ENCODE peak calls at places on chromosomes 4 and X, in ten cellular contexts. T, C, S, I, N, D, W, Y, Q and H are unnamed samples.

GRCh38 chr4:137861682-137862081 is 329.4 kb upstream of the PCDH18 start:
- DNase-seq in T (no peak), C (peak), S (no peak), I (peak), N (no peak), D (no peak), W (peak), Y (peak), Q (no peak), H (no peak)

GRCh38 chr4:47120783-47121182 is 89.4 kb downstream of the GABRB1 start:
- DNase-seq in T (no peak), C (no peak), S (no peak), I (no peak), N (peak), D (no peak), W (no peak), Y (no peak), Q (no peak), H (no peak)

GRCh38 chr4:136505020-136505419 is 1027.3 kb downstream of the PCDH18 start:
- DNase-seq in T (no peak), C (no peak), S (no peak), I (peak), N (no peak), D (no peak), W (no peak), Y (no peak), Q (no peak), H (no peak)

GRCh38 chr4:150316332-150317205 is 238.3 kb downstream of the DCLK2 start:
- DNase-seq in T (no peak), C (no peak), S (no peak), I (no peak), N (no peak), D (no peak), W (no peak), Y (peak), Q (no peak), H (no peak)

GRCh38 chrX:21873063-21873785 is 17.4 kb downstream of the YY2 start:
- DNase-seq in T (no peak), C (no peak), S (no peak), I (no peak), N (no peak), D (no peak), W (no peak), Y (peak), Q (no peak), H (no peak)

GRCh38 chr4:7646384-7647061 is 211.8 kb upstream of the PSAPL1 start:
- DNase-seq in T (no peak), C (no peak), S (no peak), I (no peak), N (no peak), D (no peak), W (peak), Y (no peak), Q (peak), H (no peak)

GRCh38 chrX:329291-329910 is 10.8 kb upstream of the GTPBP6 start:
- DNase-seq in T (no peak), C (no peak), S (no peak), I (no peak), N (no peak), D (no peak), W (no peak), Y (no peak), Q (peak), H (no peak)

GRCh38 chr4:168408620-168409019 is 71.7 kb downstream of the DDX60L start:
- DNase-seq in T (peak), C (peak), S (peak), I (peak), N (peak), D (peak), W (no peak), Y (no peak), Q (no peak), H (peak)

GRCh38 chr4:100428051-100428450 is 89.8 kb downstream of the EMCN start:
- DNase-seq in T (no peak), C (peak), S (no peak), I (peak), N (no peak), D (no peak), W (peak), Y (no peak), Q (no peak), H (peak)

GRCh38 chr4:130511776-130512175 is 1415.8 kb downstream of the C4orf33 start:
- DNase-seq in T (no peak), C (peak), S (no peak), I (no peak), N (no peak), D (no peak), W (no peak), Y (no peak), Q (no peak), H (no peak)

GRCh38 chr4:88535090-88535755 is 11.6 kb upstream of the PYURF start:
- DNase-seq in T (no peak), C (no peak), S (no peak), I (no peak), N (no peak), D (no peak), W (no peak), Y (no peak), Q (no peak), H (no peak)

GRCh38 chr4:82421796-82422560 is 8.3 kb downstream of the HNRNPDL start:
- DNase-seq in T (no peak), C (no peak), S (no peak), I (no peak), N (no peak), D (no peak), W (peak), Y (no peak), Q (no peak), H (no peak)

GRCh38 chrX:154397888-154398667 is at the start of gene RPL10:
- DNase-seq in T (peak), C (peak), S (peak), I (peak), N (peak), D (peak), W (peak), Y (peak), Q (peak), H (peak)

GRCh38 chrX:118216086-118216485 is 99.5 kb upstream of the KLHL13 start:
- DNase-seq in T (no peak), C (peak), S (no peak), I (no peak), N (no peak), D (no peak), W (no peak), Y (no peak), Q (no peak), H (no peak)

GRCh38 chrX:40173662-40174593 is 76.2 kb upstream of the BCOR start:
- DNase-seq in T (peak), C (peak), S (peak), I (no peak), N (peak), D (peak), W (peak), Y (peak), Q (peak), H (no peak)

GRCh38 chr4:75555294-75556164 is at the start of gene ODAPH:
- DNase-seq in T (no peak), C (no peak), S (no peak), I (peak), N (no peak), D (no peak), W (no peak), Y (peak), Q (no peak), H (peak)

GRCh38 chr4:71009091-71009490 is 15.6 kb downstream of the DCK start:
- DNase-seq in T (no peak), C (no peak), S (no peak), I (no peak), N (no peak), D (no peak), W (no peak), Y (no peak), Q (no peak), H (no peak)

GRCh38 chr4:7936963-7937362 is 2.7 kb downstream of the AFAP1 start:
- DNase-seq in T (no peak), C (no peak), S (no peak), I (no peak), N (no peak), D (no peak), W (no peak), Y (no peak), Q (no peak), H (no peak)

GRCh38 chrX:16528620-16529019 is 121.3 kb upstream of the S100G start:
- DNase-seq in T (no peak), C (no peak), S (no peak), I (no peak), N (no peak), D (no peak), W (no peak), Y (no peak), Q (no peak), H (no peak)

GRCh38 chr4:3401436-3402171 is 40.2 kb upstream of the HGFAC start:
- DNase-seq in T (no peak), C (no peak), S (no peak), I (no peak), N (peak), D (peak), W (no peak), Y (peak), Q (no peak), H (no peak)

DNA sequence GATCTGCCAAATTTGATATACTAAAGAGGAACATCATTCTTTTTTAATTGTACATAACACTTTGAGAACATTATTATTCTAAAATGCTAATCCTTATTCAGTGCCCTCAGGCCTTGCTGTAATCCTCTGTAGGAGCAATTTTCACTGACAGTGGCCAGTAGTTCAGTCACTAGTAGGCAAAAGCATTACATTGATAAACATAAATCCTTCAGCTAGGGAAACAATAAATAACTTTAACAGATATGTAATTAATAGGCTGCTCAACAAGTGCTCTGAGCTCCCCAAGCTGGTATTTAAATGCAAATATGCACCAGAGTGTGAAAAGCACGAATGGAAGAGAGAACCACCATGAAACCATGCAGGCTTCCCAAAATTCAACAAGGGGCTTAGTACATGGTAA is 77.7 kb upstream of the FAM47C start:
- DNase-seq in T (no peak), C (no peak), S (no peak), I (no peak), N (no peak), D (no peak), W (no peak), Y (no peak), Q (no peak), H (no peak)
- TF ChIP-seq POLR2A in T (no peak), C (no peak), S (no peak), I (no peak), N (no peak), D (no peak), W (no peak), Y (no peak), Q (no peak), H (no peak)

GRCh38 chr4:56683455-56683854 is 2.4 kb upstream of the HOPX start:
- DNase-seq in T (no peak), C (no peak), S (no peak), I (no peak), N (no peak), D (no peak), W (no peak), Y (no peak), Q (no peak), H (no peak)

GRCh38 chr4:56680266-56680665 is 830 bp downstream of the HOPX start:
- DNase-seq in T (no peak), C (no peak), S (no peak), I (no peak), N (no peak), D (no peak), W (no peak), Y (no peak), Q (no peak), H (no peak)

GRCh38 chr4:56684320-56684719 is 3.2 kb upstream of the HOPX start:
- DNase-seq in T (no peak), C (peak), S (no peak), I (no peak), N (no peak), D (no peak), W (no peak), Y (no peak), Q (no peak), H (no peak)

GRCh38 chr4:56681849-56682175 is 716 bp upstream of the HOPX start:
- DNase-seq in T (no peak), C (no peak), S (no peak), I (no peak), N (no peak), D (no peak), W (no peak), Y (no peak), Q (no peak), H (no peak)

DNA sequence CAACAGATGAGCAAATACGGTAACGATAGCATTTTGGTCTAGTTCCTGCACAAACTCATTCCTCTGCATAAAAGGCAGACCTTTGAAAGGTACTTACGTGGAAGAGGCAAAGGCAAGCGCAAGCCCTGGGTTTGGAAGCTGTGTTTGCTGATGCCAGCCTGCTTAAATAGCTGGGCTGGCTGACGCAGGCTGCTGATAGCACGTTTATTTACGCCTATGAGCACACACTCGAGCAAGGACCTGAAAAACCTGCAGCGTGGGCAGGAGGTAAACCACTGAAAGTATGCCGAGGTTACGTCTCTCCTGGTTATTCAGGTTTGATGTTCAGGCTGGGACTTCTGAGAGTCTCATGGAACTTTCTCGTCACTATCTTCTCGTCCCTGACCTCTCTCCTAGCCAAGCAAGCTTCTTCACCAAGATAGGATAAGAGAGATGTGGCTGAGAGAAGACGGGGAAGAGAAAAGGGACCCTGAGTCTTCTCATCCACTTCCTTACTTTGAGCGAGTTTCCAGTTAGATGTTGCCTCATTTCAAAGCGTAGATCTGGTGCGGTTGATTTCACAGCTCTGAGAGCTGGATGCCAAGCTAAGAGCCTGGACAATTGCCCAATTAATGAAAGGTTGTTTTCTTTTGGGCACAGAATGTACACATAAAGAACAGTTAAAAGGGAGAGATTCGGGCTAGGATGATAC is at the start of gene HOPX:
- DNase-seq in T (no peak), C (peak), S (no peak), I (no peak), N (peak), D (peak), W (peak), Y (no peak), Q (no peak), H (no peak)
- TF ChIP-seq POLR2A in T (no peak), C (no peak), S (no peak), I (no peak), N (no peak), D (peak), W (no peak), Y (no peak), Q (no peak), H (no peak)

GRCh38 chrX:101659601-101660063 is at the start of gene ARMCX2:
- DNase-seq in T (peak), C (peak), S (peak), I (no peak), N (peak), D (peak), W (no peak), Y (no peak), Q (peak), H (peak)
- TF ChIP-seq POLR2A in T (peak), C (peak), S (peak), I (no peak), N (no peak), D (peak), W (no peak), Y (no peak), Q (no peak), H (peak)

DNA sequence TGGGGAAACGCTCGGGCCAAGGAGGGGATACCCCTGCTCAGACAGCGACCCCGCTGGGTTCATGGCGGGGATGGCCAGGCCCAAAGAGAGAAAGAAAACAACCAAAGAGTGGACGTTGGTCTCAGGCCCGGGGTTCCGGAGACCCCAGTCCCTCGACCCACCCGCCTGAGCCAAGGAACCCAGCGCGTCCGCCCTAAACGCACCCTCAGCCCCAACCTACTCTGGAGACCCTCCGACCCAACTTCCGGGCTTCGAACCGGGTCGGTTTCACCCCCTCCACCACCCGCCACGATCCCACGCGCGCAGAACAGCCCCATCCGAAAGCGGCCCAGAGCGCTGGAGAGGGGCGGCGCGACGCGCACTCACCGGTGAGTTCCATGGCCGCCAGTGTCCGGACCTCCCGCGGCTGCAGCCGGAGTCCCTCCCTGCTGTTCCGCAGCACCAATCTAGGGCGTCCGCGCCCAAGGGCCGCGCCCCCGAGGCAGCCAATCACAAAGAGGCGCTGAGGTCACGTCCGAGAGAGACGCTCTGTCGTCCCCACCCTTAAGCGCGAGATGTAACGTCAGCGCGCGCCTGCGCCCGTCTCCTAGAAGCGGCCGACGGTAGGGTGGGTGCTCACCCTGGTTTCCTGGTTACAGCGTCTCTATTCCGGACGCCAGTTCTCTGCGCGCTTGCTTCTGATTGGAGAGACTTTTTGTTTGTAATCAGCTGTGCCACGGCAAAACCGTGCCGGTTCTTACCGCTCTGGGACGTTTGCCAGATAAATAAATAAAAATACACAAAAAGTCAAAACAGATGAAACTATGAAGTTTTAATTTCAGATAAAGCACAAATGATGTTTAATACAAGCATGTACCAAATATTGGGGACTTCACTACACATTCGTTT is at the start of gene PIGA:
- DNase-seq in T (peak), C (peak), S (peak), I (peak), N (peak), D (peak), W (peak), Y (peak), Q (peak), H (peak)
- TF ChIP-seq POLR2A in T (peak), C (no peak), S (peak), I (peak), N (peak), D (peak), W (peak), Y (peak), Q (peak), H (peak)

DNA sequence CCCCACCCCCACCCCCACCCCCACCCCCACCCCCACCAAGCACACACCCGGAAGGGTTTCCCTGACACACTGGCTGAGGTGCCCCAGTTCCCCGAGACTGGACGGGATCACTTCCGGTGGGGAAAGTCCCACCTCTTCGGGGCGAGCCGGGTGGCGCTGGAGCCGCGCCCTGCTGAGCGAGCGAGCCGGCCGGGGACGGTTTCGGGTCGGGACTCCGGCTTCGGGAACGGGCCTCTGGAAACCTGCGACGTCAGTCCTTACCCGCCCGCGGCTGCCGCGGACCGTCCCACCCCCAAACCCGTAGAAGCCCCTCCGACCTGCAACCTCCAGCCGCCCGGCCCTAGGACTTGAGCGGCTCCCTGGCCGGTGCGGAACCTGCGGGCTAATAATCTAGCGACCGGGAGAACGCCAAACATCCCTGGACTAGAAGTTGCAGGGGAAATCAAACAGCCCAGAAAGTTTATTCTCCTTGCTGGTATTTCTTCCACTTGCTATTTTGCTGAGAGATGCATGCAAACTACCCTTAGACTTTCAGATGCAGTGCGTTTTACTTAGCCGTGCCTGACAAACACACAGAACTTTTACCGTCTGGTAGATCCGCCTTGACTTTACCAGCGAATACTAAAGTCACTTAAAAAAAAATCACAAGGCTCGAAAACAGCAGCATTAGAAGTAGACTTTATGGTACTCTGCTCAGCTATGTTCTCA is 993 bp downstream of the RAP2C start:
- DNase-seq in T (peak), C (peak), S (peak), I (peak), N (peak), D (peak), W (peak), Y (peak), Q (peak), H (peak)
- TF ChIP-seq POLR2A in T (peak), C (peak), S (no peak), I (peak), N (no peak), D (no peak), W (no peak), Y (peak), Q (peak), H (peak)

DNA sequence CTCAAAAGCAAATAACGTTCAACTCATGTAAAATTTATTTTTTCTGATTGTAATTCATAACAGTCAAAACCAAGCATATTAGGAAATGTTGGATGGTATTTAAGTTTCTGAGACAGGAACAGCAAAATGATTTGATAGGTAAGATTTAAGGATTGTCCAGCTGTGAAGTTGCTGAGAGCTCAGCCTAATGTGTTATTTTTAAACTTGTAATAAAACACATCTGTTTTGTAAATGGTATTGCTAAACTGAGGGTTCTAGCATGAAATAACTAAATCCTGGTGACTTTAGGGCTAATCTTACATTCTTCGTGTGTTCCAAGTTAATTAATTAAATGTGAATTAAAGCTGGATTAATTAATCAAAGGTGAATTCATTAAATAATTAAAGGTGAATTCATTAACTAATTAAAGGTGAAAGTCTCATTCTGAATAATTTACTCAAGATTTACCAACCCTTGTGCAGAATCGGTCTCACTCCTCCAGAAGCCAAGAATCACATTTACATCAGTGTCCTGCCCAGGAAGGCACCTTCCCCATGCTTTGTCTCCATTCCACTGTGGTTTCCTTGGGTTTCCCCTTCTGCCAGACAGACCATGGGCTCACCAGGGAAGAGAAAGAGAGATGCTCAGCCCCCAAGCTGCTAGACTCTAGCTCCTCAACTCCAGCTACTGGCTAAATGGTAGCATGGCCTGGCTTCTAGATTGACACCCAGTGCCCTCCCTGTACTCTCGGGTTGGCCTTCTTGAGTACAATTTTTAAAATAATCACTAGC is 13.2 kb downstream of the TLR10 start:
- DNase-seq in T (no peak), C (no peak), S (no peak), I (no peak), N (no peak), D (no peak), W (no peak), Y (no peak), Q (no peak), H (no peak)
- TF ChIP-seq POLR2A in T (no peak), C (no peak), S (no peak), I (no peak), N (no peak), D (no peak), W (no peak), Y (no peak), Q (no peak), H (no peak)

GRCh38 chr4:22420291-22420690 is 95.6 kb downstream of the ADGRA3 start:
- DNase-seq in T (no peak), C (no peak), S (no peak), I (no peak), N (no peak), D (no peak), W (no peak), Y (no peak), Q (no peak), H (no peak)
- TF ChIP-seq POLR2A in T (no peak), C (no peak), S (no peak), I (no peak), N (no peak), D (no peak), W (no peak), Y (no peak), Q (no peak), H (no peak)